ENCODE peak calls at places on chromosome 5, in five cellular contexts. I is stimulated activated CD4-positive, alpha-beta T cell treated with anti-CD3 and anti-CD28 coated beads, Interleukin-2, amount 100 ng/mL, for 24 hours; N is cardiac fibroblast; C is EH; S is HuH-7. E is an unnamed sample.
A peak's percentile ranks its signal among the peaks of the same experiment; 100 is the strongest.

GRCh38 chr5:175202461-175203065 is 241.4 kb downstream of the DRD1 start:
- DNase-seq in I (no peak), N (no peak), C (peak; percentile 39), S (no peak), E (no peak)

GRCh38 chr5:152178350-152178699 is 226.8 kb downstream of the NMUR2 start:
- DNase-seq in I (no peak), N (no peak), C (peak; percentile 54), S (no peak), E (no peak)

GRCh38 chr5:115461093-115461492 is 83.5 kb downstream of the FEM1C start:
- DNase-seq in I (no peak), N (peak; percentile 71), C (peak; percentile 41), S (no peak), E (no peak)

GRCh38 chr5:56637321-56637920 is 177.9 kb upstream of the MAP3K1 start:
- DNase-seq in I (no peak), N (peak; percentile 14), C (peak; percentile 73), S (no peak), E (no peak)

GRCh38 chr5:149860801-149861322 is 83.7 kb downstream of the PDE6A start:
- DNase-seq in I (peak; percentile 10), N (peak; percentile 58), C (no peak), S (no peak), E (no peak)

GRCh38 chr5:543755-544674 is 19.8 kb upstream of the SLC9A3 start:
- DNase-seq in I (peak; percentile 60), N (no peak), C (no peak), S (no peak), E (no peak)

GRCh38 chr5:100647461-100648230 is 112.5 kb downstream of the FAM174A start:
- DNase-seq in I (peak; percentile 6), N (peak; percentile 27), C (no peak), S (no peak), E (no peak)

GRCh38 chr5:56323505-56323904 is 90.4 kb upstream of the ANKRD55 start:
- DNase-seq in I (no peak), N (peak; percentile 78), C (peak; percentile 83), S (no peak), E (no peak)

GRCh38 chr5:96808541-96808828 is 740 bp upstream of the ERAP1 start:
- DNase-seq in I (no peak), N (no peak), C (no peak), S (no peak), E (no peak)

GRCh38 chr5:36494756-36495637 is 111.4 kb upstream of the SLC1A3 start:
- DNase-seq in I (no peak), N (peak; percentile 17), C (no peak), S (no peak), E (no peak)

GRCh38 chr5:4453650-4454049 is 686.5 kb upstream of the ADAMTS16 start:
- DNase-seq in I (no peak), N (no peak), C (no peak), S (no peak), E (no peak)

GRCh38 chr5:172788771-172789686 is 18.0 kb upstream of the DUSP1 start:
- DNase-seq in I (no peak), N (no peak), C (peak; percentile 37), S (no peak), E (no peak)

GRCh38 chr5:72559866-72560766 is 52.9 kb upstream of the ZNF366 start:
- DNase-seq in I (no peak), N (peak; percentile 38), C (no peak), S (no peak), E (no peak)

GRCh38 chr5:61306531-61307195 is 25.4 kb upstream of the ZSWIM6 start:
- DNase-seq in I (peak; percentile 36), N (peak; percentile 90), C (peak; percentile 89), S (no peak), E (no peak)

GRCh38 chr5:55821731-55822512 is 29.2 kb upstream of the IL31RA start:
- DNase-seq in I (peak; percentile 12), N (no peak), C (peak; percentile 3), S (no peak), E (peak; percentile 30)

GRCh38 chr5:131610198-131611063 is 24.6 kb downstream of the RAPGEF6 start:
- DNase-seq in I (no peak), N (peak; percentile 80), C (peak; percentile 87), S (no peak), E (no peak)

GRCh38 chr5:95858023-95858461 is 35.5 kb upstream of the GLRX start:
- DNase-seq in I (no peak), N (peak; percentile 95), C (peak; percentile 84), S (no peak), E (no peak)

GRCh38 chr5:61401726-61402125 is 69.7 kb downstream of the ZSWIM6 start:
- DNase-seq in I (no peak), N (peak; percentile 78), C (peak; percentile 70), S (no peak), E (no peak)

GRCh38 chr5:32586251-32586642 is 890 bp downstream of the SUB1 start:
- DNase-seq in I (no peak), N (no peak), C (no peak), S (no peak), E (no peak)

GRCh38 chr5:152551061-152551460 is 146.0 kb upstream of the NMUR2 start:
- DNase-seq in I (no peak), N (no peak), C (no peak), S (no peak), E (no peak)

GRCh38 chr5:131262953-131263541 is 806 bp upstream of the CDC42SE2 start:
- DNase-seq in I (no peak), N (peak; percentile 33), C (no peak), S (no peak), E (no peak)

GRCh38 chr5:133703935-133704334 is 91.6 kb upstream of the FSTL4 start:
- DNase-seq in I (no peak), N (no peak), C (no peak), S (no peak), E (no peak)

GRCh38 chr5:157564149-157564711 is 11.3 kb downstream of the ADAM19 start:
- DNase-seq in I (no peak), N (no peak), C (no peak), S (no peak), E (no peak)

GRCh38 chr5:60102961-60103683 is 209.6 kb upstream of the PDE4D start:
- DNase-seq in I (no peak), N (peak; percentile 8), C (peak; percentile 72), S (no peak), E (no peak)

GRCh38 chr5:167723254-167723871 is 568.1 kb upstream of the WWC1 start:
- DNase-seq in I (peak; percentile 68), N (peak; percentile 88), C (peak; percentile 83), S (peak; percentile 76), E (peak; percentile 80)

GRCh38 chr5:7667216-7667767 is 183.6 kb downstream of the CFAP90 start:
- DNase-seq in I (no peak), N (no peak), C (no peak), S (no peak), E (no peak)

GRCh38 chr5:91384671-91385430 is 1.7 kb upstream of the ARRDC3 start:
- DNase-seq in I (no peak), N (peak; percentile 96), C (peak; percentile 86), S (peak; percentile 77), E (peak; percentile 48)

GRCh38 chr5:1268666-1269065 is 26.2 kb downstream of the TERT start:
- DNase-seq in I (peak; percentile 32), N (no peak), C (no peak), S (no peak), E (no peak)

GRCh38 chr5:79236970-79237734 is 1.2 kb downstream of the JMY start:
- DNase-seq in I (peak; percentile 48), N (peak; percentile 50), C (peak; percentile 53), S (peak; percentile 60), E (peak; percentile 45)

GRCh38 chr5:150671509-150672236 is 10.6 kb downstream of the MYOZ3 start:
- DNase-seq in I (peak; percentile 27), N (no peak), C (no peak), S (no peak), E (peak; percentile 47)

GRCh38 chr5:56361398-56361797 is 128.3 kb upstream of the ANKRD55 start:
- DNase-seq in I (no peak), N (no peak), C (no peak), S (no peak), E (no peak)

GRCh38 chr5:178278358-178279023 is 45.9 kb upstream of the PHYKPL start:
- DNase-seq in I (no peak), N (no peak), C (no peak), S (no peak), E (no peak)

GRCh38 chr5:142070000-142070399 is 38.6 kb upstream of the NDFIP1 start:
- DNase-seq in I (no peak), N (no peak), C (no peak), S (no peak), E (no peak)

GRCh38 chr5:646396-647201 is 34.5 kb downstream of the CEP72 start:
- DNase-seq in I (no peak), N (no peak), C (no peak), S (no peak), E (no peak)

GRCh38 chr5:87899109-87900100 is 369.2 kb downstream of the TMEM161B start:
- DNase-seq in I (no peak), N (peak; percentile 2), C (no peak), S (no peak), E (peak; percentile 23)

GRCh38 chr5:159310492-159310891 is 19.8 kb downstream of the IL12B start:
- DNase-seq in I (peak; percentile 49), N (no peak), C (no peak), S (no peak), E (peak; percentile 37)

E was measured in endothelial cell.